ENCODE peak calls at places on chromosomes 5 and 9, in five cellular contexts. V is suprapubic skin, U is Caco-2, Z is AG10803, Q is lung. P is an unnamed sample.

GRCh38 chr5:73436535-73437125 is 11.9 kb downstream of the FOXD1 start:
- DNase-seq in Z (peak), V (no peak), Q (no peak), U (no peak), P (peak)

GRCh38 chr5:78610163-78610583 is 38.4 kb downstream of the LHFPL2 start:
- DNase-seq in Z (peak), V (no peak), U (no peak), Q (no peak), P (no peak)

GRCh38 chr9:16125637-16126036 is 572.8 kb downstream of the CCDC171 start:
- DNase-seq in Q (no peak), Z (peak), V (no peak), U (no peak), P (no peak)

GRCh38 chr9:78856144-78856543 is 559.2 kb downstream of the PSAT1 start:
- DNase-seq in V (no peak), U (no peak), Z (no peak), Q (no peak), P (no peak)

GRCh38 chr9:134468358-134468757 is 142.1 kb downstream of the RXRA start:
- DNase-seq in V (no peak), Q (no peak), Z (no peak), U (no peak), P (no peak)

GRCh38 chr5:93532370-93532769 is 48.6 kb downstream of the NR2F1-AS1 start:
- DNase-seq in Q (peak), U (no peak), Z (peak), V (no peak), P (no peak)

GRCh38 chr5:100840364-100840763 is 62.7 kb downstream of the ST8SIA4 start:
- DNase-seq in V (no peak), Z (no peak), U (no peak), Q (no peak), P (peak)

GRCh38 chr5:140133514-140134167 is 7.9 kb downstream of the IGIP start:
- DNase-seq in U (no peak), Z (no peak), Q (no peak), V (no peak), P (no peak)

GRCh38 chr9:4117835-4118610 is 181.8 kb downstream of the GLIS3 start:
- DNase-seq in V (no peak), Z (no peak), Q (no peak), U (peak), P (peak)

GRCh38 chr5:168193518-168194240 is 97.8 kb upstream of the WWC1 start:
- DNase-seq in V (no peak), Q (no peak), U (no peak), Z (no peak), P (no peak)

GRCh38 chr9:114938687-114939575 is 8.5 kb upstream of the TNFSF8 start:
- DNase-seq in U (no peak), Z (peak), Q (no peak), V (no peak), P (no peak)

GRCh38 chr9:19232830-19233194 is 2.3 kb downstream of the DENND4C start:
- DNase-seq in U (no peak), Q (no peak), Z (peak), V (no peak), P (peak)

GRCh38 chr9:76605271-76605670 is 146.3 kb downstream of the GCNT1 start:
- DNase-seq in Z (no peak), U (no peak), V (no peak), Q (no peak), P (peak)

GRCh38 chr9:134233022-134233421 is 68.7 kb upstream of the RNU6ATAC start:
- DNase-seq in Z (no peak), V (no peak), Q (no peak), U (no peak), P (no peak)

GRCh38 chr5:153456993-153457392 is 33.5 kb upstream of the GRIA1 start:
- DNase-seq in V (no peak), Z (no peak), Q (no peak), U (no peak), P (no peak)

GRCh38 chr9:5389109-5389732 is 48.5 kb downstream of the PLGRKT start:
- DNase-seq in V (no peak), Z (peak), U (no peak), Q (no peak), P (peak)

GRCh38 chr5:122163151-122164069 is 34.1 kb downstream of the ZNF474 start:
- DNase-seq in Z (peak), V (no peak), U (no peak), Q (no peak), P (no peak)

GRCh38 chr5:145854651-145855258 is 18.1 kb downstream of the GRXCR2 start:
- DNase-seq in U (peak), Z (peak), V (no peak), Q (no peak), P (no peak)

DNA sequence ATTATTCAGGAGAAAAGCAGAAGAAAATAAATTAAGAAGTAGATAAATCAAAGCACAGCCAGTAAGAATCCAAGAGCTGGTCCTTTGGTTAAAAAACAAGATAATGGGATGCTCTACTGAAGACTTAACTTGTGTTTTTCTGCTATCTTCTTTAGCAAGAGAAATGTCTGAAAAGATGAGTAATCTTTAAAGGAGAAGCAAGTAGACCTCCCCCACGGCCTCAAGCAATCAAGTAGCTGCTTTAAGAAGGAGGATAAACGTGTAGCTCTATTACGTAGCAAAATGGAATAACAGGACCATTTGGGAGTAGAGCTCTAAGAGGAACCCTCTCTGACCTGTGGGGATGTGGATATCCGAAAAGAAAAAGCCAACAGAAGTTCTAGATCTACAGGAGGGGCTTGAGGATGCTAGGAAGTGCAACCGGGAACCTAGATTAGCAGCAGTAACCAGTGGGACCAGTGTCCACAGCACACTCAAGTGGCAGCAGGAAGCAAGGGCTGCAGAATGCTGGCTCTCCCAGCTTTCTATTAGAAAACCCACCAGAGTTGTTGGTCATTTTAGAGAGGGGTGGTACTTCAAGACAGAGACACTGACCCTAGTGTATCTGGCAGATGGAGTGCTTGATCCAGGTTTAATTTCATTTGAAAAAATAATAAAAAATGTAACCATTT is 185.4 kb downstream of the GABBR2 start:
- DNase-seq in V (no peak), Z (peak), U (peak), Q (no peak), P (no peak)
- TF ChIP-seq CTCF in V (no peak), Z (peak), U (peak), Q (no peak), P (no peak)

DNA sequence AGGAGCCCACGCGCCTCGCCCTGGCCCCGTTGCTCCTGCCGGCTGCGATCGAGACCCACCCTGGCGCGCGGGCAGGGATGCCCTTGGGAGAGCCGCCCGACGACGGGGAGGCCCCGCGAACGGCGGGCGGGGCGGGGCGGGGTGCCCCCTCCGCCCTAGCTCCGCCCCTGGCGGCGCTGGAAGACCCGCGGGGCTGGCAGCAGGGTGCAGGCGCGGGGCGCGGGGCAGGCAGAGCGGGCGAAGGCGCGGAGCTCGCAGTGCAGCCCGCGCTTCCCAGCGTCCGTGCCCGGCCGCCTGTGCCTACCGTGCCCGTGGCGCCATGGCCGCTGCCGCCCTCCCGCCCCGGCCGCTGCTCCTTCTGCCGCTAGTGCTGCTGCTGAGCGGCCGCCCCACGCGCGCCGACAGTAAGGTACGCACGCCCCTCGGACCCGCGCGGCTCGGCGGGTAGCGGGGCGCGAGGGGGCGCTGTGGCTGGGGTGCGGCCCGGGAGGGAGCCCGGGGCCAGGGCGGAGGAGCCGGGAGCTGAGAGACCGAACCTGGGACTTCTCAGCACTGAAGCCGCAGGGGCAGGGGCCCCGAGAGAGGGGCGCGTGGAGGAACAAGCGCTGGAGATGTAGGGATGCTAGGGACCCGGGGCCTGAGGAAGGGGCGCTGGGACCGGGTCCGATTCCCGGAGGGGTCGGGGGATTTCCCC is at the start of gene OLFML2A:
- DNase-seq in V (peak), Q (no peak), U (peak), Z (no peak), P (peak)
- TF ChIP-seq CTCF in V (peak), Q (no peak), U (peak), Z (no peak), P (peak)

GRCh38 chr5:33588654-33589372 is 148.0 kb downstream of the TARS1 start:
- DNase-seq in Q (no peak), U (peak), V (no peak), Z (no peak), P (peak)
- TF ChIP-seq CTCF in Q (no peak), U (peak), V (no peak), Z (peak), P (peak)

GRCh38 chr9:92245005-92245797 is 48.3 kb downstream of the IARS1 start:
- DNase-seq in U (no peak), V (no peak), Q (no peak), Z (peak), P (no peak)

GRCh38 chr9:92247296-92247695 is 46.2 kb downstream of the IARS1 start:
- DNase-seq in V (no peak), U (no peak), Q (no peak), Z (no peak), P (no peak)

GRCh38 chr9:92236915-92237314 is 56.6 kb downstream of the IARS1 start:
- DNase-seq in Z (no peak), U (no peak), Q (no peak), V (no peak), P (no peak)

GRCh38 chr9:92242779-92243136 is 50.7 kb downstream of the IARS1 start:
- DNase-seq in Z (no peak), Q (no peak), V (no peak), U (no peak), P (no peak)

DNA sequence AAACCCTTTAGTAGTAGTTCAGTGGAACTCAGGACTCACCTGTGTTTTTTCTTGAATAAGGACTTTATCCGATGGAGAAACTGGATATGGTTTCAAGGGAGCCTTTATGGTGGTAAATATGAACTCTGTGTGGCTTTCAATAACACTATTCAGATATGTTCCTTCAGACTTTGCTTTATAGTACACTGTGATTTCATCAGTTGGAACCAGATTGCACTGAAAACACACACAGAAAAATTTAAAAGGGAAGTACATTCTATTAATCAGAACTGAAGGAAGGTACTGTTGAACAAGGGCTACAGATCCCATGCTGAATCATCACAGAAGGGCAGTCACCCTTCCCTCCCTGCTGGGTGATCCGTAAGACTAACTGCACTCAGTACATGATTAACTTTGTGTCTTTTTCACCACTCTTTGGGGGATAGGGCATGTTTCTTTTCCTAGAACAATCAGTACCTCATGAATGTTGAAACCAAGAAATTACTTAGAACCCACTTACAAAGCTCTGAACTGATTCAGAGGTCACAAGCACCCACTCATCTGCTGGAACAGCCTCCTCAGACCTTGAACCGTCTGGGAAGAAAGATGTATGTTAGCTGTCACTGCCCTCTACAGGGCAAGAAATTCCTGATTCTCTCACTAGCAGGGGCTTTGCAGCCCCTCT is 51.2 kb downstream of the IARS1 start:
- DNase-seq in V (no peak), U (no peak), Q (no peak), Z (peak), P (no peak)
- TF ChIP-seq CTCF in V (no peak), U (no peak), Q (no peak), Z (peak), P (peak)

GRCh38 chr5:135830384-135831275 is 3.8 kb upstream of the SLC25A48 start:
- DNase-seq in U (no peak), Z (no peak), V (no peak), Q (peak), P (no peak)
- TF ChIP-seq CTCF in U (no peak), Z (no peak), V (no peak), Q (no peak), P (no peak)

GRCh38 chr5:155282503-155283107 is 269.1 kb downstream of the KIF4B start:
- DNase-seq in U (no peak), V (no peak), Q (no peak), Z (no peak), P (no peak)
- TF ChIP-seq CTCF in U (no peak), V (no peak), Q (no peak), Z (no peak), P (no peak)

DNA sequence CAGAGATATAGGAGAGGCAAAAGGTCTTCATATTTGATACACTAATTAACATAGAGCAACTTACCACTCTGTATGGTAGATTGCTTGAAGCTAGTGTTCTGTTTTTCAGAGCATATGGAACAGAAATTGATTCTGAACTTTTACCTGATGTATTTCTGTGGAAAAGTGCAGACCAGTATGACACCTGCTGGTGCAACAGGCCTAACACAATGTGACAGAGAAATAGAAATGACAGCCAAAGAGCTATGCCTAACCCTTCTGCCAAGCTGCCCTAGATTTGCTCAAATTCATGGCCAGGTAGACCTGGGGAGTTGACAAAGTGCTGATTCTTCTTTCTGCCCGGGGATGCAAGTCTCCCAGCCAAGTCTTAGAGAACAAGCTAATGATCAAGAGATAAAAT is 65.4 kb upstream of the RNF180 start:
- DNase-seq in V (no peak), Q (no peak), Z (no peak), U (no peak), P (no peak)
- TF ChIP-seq CTCF in V (no peak), Q (no peak), Z (no peak), U (no peak), P (no peak)

GRCh38 chr9:124878518-124878917 is 16.6 kb downstream of the ARPC5L start:
- DNase-seq in V (no peak), Q (no peak), U (no peak), Z (no peak), P (no peak)

GRCh38 chr9:124875501-124875900 is 13.6 kb downstream of the ARPC5L start:
- DNase-seq in Q (no peak), V (no peak), Z (no peak), U (no peak), P (no peak)

GRCh38 chr9:124879226-124879625 is 17.3 kb downstream of the ARPC5L start:
- DNase-seq in Z (no peak), V (no peak), Q (no peak), U (no peak), P (no peak)

GRCh38 chr9:124880501-124880900 is 18.6 kb downstream of the ARPC5L start:
- DNase-seq in V (no peak), Z (no peak), Q (no peak), U (no peak), P (no peak)

DNA sequence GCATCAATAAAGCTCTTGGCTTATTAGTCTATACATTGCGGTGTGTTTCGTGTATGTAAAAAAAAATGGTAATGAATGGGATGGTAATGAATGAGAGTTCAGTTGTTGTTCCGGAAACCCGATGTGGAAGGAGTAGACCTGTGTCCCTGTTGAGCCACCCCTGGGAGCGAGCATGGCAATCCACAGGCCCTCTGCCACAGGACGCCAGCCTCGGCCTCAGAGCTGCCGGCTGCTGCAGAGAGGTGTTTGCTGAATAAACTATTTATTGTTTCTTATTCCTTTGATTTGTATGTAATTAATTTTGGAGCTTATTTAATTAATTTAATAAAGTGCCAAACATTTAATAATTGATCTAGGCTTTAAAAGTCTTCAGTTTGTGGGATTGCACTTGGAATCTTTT is 15.5 kb downstream of the ARPC5L start:
- DNase-seq in Z (no peak), U (no peak), Q (no peak), V (no peak), P (no peak)
- TF ChIP-seq CTCF in Z (no peak), U (no peak), Q (no peak), V (no peak), P (no peak)

DNA sequence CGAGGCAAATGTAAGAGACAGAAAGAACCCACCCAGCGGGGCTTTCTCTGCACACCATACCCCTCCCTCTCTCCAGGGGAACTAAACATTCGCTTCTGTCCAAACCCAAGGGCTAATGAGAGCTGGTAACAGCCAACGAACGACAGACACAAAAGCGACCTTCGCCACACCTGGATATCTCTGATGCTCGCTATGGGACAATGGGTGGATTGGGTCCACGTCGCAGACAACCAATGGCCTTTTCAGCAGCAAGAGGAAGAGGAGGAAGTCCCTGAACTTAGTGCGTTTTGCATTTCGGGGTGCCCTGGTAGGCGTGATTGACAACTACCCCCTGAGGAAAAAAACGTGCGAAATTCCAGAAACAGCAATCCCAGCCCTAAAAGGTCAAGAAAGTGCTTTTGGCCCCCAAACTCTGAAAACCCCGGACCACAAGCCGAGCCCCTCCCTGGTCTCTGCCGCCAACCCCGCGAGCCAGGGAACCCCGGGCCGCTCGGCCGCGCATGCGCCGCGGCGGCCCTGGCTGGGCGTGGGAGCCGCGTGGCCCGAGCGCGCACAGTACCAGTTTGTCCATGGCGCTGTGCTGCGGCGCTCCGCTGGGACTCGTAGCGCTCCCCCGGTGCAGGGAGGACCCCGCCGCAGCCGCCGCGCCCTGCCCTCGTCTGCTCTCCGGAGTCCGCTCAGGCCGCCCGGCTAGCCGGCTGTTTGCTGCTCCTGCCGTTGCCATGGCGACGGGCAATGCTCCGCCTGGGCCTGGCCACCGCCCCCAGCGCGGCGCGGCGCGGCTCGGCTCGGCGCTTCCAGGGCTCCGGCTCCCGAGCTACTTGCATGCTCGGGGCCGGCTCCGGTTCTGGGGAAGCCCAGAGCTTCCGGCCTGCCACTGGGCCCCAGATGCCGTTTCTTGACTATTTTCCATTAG is 66.9 kb upstream of the DNAH5 start:
- DNase-seq in U (peak), V (peak), Z (peak), Q (peak), P (peak)
- TF ChIP-seq CTCF in U (no peak), V (peak), Z (no peak), Q (no peak), P (no peak)

GRCh38 chr9:131559416-131560000 is 14.2 kb downstream of the PRRT1B start:
- DNase-seq in U (no peak), Q (no peak), Z (no peak), V (no peak), P (no peak)
- TF ChIP-seq CTCF in U (no peak), Q (no peak), Z (no peak), V (no peak), P (no peak)

P was measured in GM20000.